ENCODE peak calls at places on chromosomes 5 and 9, in five cellular contexts. N, U, C, S and E are unnamed samples.

GRCh38 chr9:22119537-22120167 is 110.5 kb upstream of the CDKN2B start:
- DNase-seq in S (no peak), N (peak), U (no peak), C (no peak), E (no peak)

GRCh38 chr9:89000973-89001916 is 10.0 kb downstream of the S1PR3 start:
- DNase-seq in U (peak), C (peak), S (peak), N (peak), E (peak)

GRCh38 chr5:168578006-168578405 is 1.2 kb downstream of the PANK3 start:
- DNase-seq in N (no peak), S (no peak), C (no peak), U (no peak), E (no peak)

GRCh38 chr5:94082405-94082804 is 341.0 kb upstream of the POU5F2 start:
- DNase-seq in U (no peak), N (no peak), C (no peak), S (no peak), E (no peak)

GRCh38 chr5:27308151-27308550 is 269.8 kb upstream of the CDH9 start:
- DNase-seq in S (no peak), N (no peak), U (no peak), C (no peak), E (no peak)

GRCh38 chr9:2570615-2571479 is 50.7 kb upstream of the VLDLR start:
- DNase-seq in U (peak), N (no peak), C (peak), S (no peak), E (no peak)

GRCh38 chr5:31638286-31638685 is 645 bp upstream of the PDZD2 start:
- DNase-seq in U (no peak), C (peak), S (no peak), N (no peak), E (no peak)

GRCh38 chr9:136949239-136949816 is 2.7 kb upstream of the LCN12 start:
- DNase-seq in S (no peak), U (no peak), N (no peak), C (no peak), E (no peak)

GRCh38 chr9:37650873-37651768 is at the start of gene FRMPD1:
- DNase-seq in S (peak), C (peak), U (peak), N (peak), E (peak)

GRCh38 chr5:158234323-158235158 is 375.6 kb upstream of the CLINT1 start:
- DNase-seq in N (no peak), S (no peak), C (no peak), U (no peak), E (no peak)

GRCh38 chr9:81874228-81874627 is 54.0 kb upstream of the SPATA31D4 start:
- DNase-seq in N (no peak), C (no peak), U (no peak), S (no peak), E (no peak)

GRCh38 chr5:96388186-96388585 is 44.9 kb downstream of the PCSK1 start:
- DNase-seq in S (no peak), U (no peak), N (no peak), C (no peak), E (no peak)

GRCh38 chr5:177405805-177406204 is 3.6 kb downstream of the F12 start:
- DNase-seq in S (no peak), U (no peak), C (no peak), N (no peak), E (no peak)

GRCh38 chr5:126124706-126125345 is 298.4 kb upstream of the GRAMD2B start:
- DNase-seq in U (no peak), S (no peak), C (no peak), N (no peak), E (no peak)

GRCh38 chr5:131114754-131115153 is 50.3 kb downstream of the HINT1 start:
- DNase-seq in C (no peak), N (no peak), S (no peak), U (no peak), E (no peak)

GRCh38 chr5:57696005-57696755 is 213.6 kb upstream of the ACTBL2 start:
- DNase-seq in C (no peak), S (no peak), U (no peak), N (no peak), E (no peak)

GRCh38 chr5:76521240-76521758 is 101.9 kb downstream of the F2RL2 start:
- DNase-seq in C (no peak), N (peak), U (no peak), S (no peak), E (no peak)

GRCh38 chr9:79120533-79121315 is 451.0 kb upstream of the TLE4 start:
- DNase-seq in N (no peak), S (no peak), U (no peak), C (no peak), E (no peak)

GRCh38 chr9:98334796-98335195 is 79.3 kb upstream of the TBC1D2 start:
- DNase-seq in U (no peak), N (no peak), C (no peak), S (no peak), E (no peak)

GRCh38 chr9:27784999-27785713 is 211.9 kb upstream of the C9orf72 start:
- DNase-seq in N (peak), U (peak), S (no peak), C (no peak), E (peak)

GRCh38 chr9:90914868-90915483 is 113.4 kb downstream of the SYK start:
- DNase-seq in N (peak), U (peak), S (peak), C (peak), E (peak)

GRCh38 chr9:123370108-123370507 is 14.1 kb downstream of the CRB2 start:
- DNase-seq in S (no peak), C (no peak), U (no peak), N (no peak), E (no peak)

GRCh38 chr9:36245906-36246305 is 12.3 kb downstream of the GNE start:
- DNase-seq in C (no peak), S (no peak), N (no peak), U (no peak), E (no peak)

GRCh38 chr9:129178983-129179382 is 922 bp upstream of the IER5L start:
- DNase-seq in N (no peak), C (no peak), U (no peak), S (no peak), E (no peak)

GRCh38 chr5:78985407-78986223 is 505 bp upstream of the ARSB start:
- DNase-seq in U (peak), C (no peak), S (no peak), N (peak), E (peak)

GRCh38 chr5:157384971-157385709 is 74.9 kb upstream of the NIPAL4 start:
- DNase-seq in S (no peak), C (no peak), U (no peak), N (no peak), E (no peak)

GRCh38 chr5:138721979-138722378 is 31.2 kb upstream of the CTNNA1 start:
- DNase-seq in U (no peak), S (no peak), N (no peak), C (no peak), E (no peak)

GRCh38 chr9:134338394-134339182 is 12.3 kb downstream of the RXRA start:
- DNase-seq in C (no peak), S (no peak), N (no peak), U (no peak), E (no peak)

GRCh38 chr5:120415985-120416384 is 48.1 kb upstream of the PRR16 start:
- DNase-seq in C (no peak), S (no peak), U (no peak), N (no peak), E (no peak)

GRCh38 chr5:170006016-170006415 is 25.7 kb upstream of the INSYN2B start:
- DNase-seq in S (no peak), N (no peak), C (no peak), U (no peak), E (no peak)

GRCh38 chr5:32096891-32097592 is 77.1 kb downstream of the GOLPH3 start:
- DNase-seq in C (no peak), S (no peak), N (no peak), U (no peak), E (no peak)

GRCh38 chr5:65184780-65185179 is 296.9 kb downstream of the ADAMTS6 start:
- DNase-seq in C (no peak), U (no peak), N (no peak), S (no peak), E (no peak)

GRCh38 chr5:72244862-72245371 is 75.1 kb downstream of the MRPS27 start:
- DNase-seq in C (no peak), N (no peak), S (no peak), U (no peak), E (no peak)